ENCODE peak calls at places on chromosomes 7 and 10, in seven cellular contexts. Q, M, Y, R, H, Z and P are unnamed samples.

GRCh38 chr7:121937224-121937623 is 64.3 kb downstream of the PTPRZ1 start:
- DNase-seq in M (no peak), R (no peak), Y (no peak), Z (no peak), Q (no peak), H (no peak), P (no peak)

GRCh38 chr7:131284702-131285419 is 42.8 kb upstream of the MKLN1 start:
- DNase-seq in Z (peak), H (no peak), R (no peak), Y (peak), M (no peak), Q (no peak), P (no peak)

GRCh38 chr7:47497367-47498096 is 84.4 kb downstream of the TNS3 start:
- DNase-seq in Z (no peak), M (peak), R (no peak), Q (peak), H (no peak), Y (no peak), P (peak)

GRCh38 chr7:90445633-90446032 is 23.8 kb upstream of the PTTG1IP2 start:
- DNase-seq in Q (no peak), M (no peak), H (no peak), Z (no peak), Y (no peak), R (no peak), P (no peak)

GRCh38 chr7:74343281-74344127 is 54.3 kb downstream of the CLIP2 start:
- DNase-seq in Y (peak), M (no peak), H (peak), R (no peak), Z (peak), Q (no peak), P (no peak)

GRCh38 chr7:107922891-107923290 is 31.9 kb downstream of the DLD start:
- DNase-seq in Y (no peak), Q (no peak), H (no peak), R (no peak), M (no peak), Z (no peak), P (no peak)

GRCh38 chr7:261341-262250 is 28.4 kb upstream of the FOXL3 start:
- DNase-seq in M (no peak), Z (no peak), Q (no peak), R (no peak), H (no peak), Y (no peak), P (no peak)

GRCh38 chr7:128830231-128831177 is at the start of gene FLNC:
- DNase-seq in R (no peak), Z (peak), Q (no peak), M (no peak), H (peak), Y (peak), P (no peak)

GRCh38 chr10:99329238-99329890 is at the start of gene CNNM1:
- DNase-seq in H (peak), Y (no peak), R (peak), Q (no peak), M (no peak), Z (no peak), P (peak)

GRCh38 chr10:78802406-78802805 is 266.4 kb upstream of the ZMIZ1 start:
- DNase-seq in H (no peak), Z (no peak), Y (no peak), Q (no peak), M (no peak), R (no peak), P (no peak)

GRCh38 chr7:412313-412710 is 107.3 kb downstream of the PDGFA start:
- DNase-seq in H (no peak), M (no peak), Z (no peak), Y (no peak), Q (no peak), R (no peak), P (no peak)

GRCh38 chr10:114300036-114300645 is 61.1 kb downstream of the VWA2 start:
- DNase-seq in M (no peak), R (no peak), H (no peak), Z (no peak), Q (no peak), Y (no peak), P (no peak)

GRCh38 chr7:43763183-43763582 is 4.7 kb downstream of the BLVRA start:
- DNase-seq in Z (no peak), Y (no peak), M (no peak), R (no peak), Q (no peak), H (no peak), P (no peak)

GRCh38 chr10:75352650-75353049 is 48.9 kb downstream of the ZNF503 start:
- DNase-seq in H (peak), R (no peak), M (no peak), Q (no peak), Z (no peak), Y (peak), P (no peak)

GRCh38 chr10:63629363-63630084 is 108.3 kb downstream of the REEP3 start:
- DNase-seq in M (peak), R (peak), H (peak), Y (peak), Q (peak), Z (peak), P (peak)

GRCh38 chr10:14873090-14873760 is 5.4 kb upstream of the SUV39H2 start:
- DNase-seq in Z (peak), R (no peak), Q (no peak), M (peak), Y (peak), H (no peak), P (no peak)

GRCh38 chr7:140189917-140190316 is 13.1 kb upstream of the KDM7A start:
- DNase-seq in R (no peak), Z (no peak), Q (no peak), H (no peak), M (no peak), Y (no peak), P (no peak)

GRCh38 chr10:62043493-62043938 is 142.0 kb downstream of the ARID5B start:
- DNase-seq in H (no peak), Q (peak), M (peak), Z (peak), R (no peak), Y (peak), P (no peak)

GRCh38 chr7:7970113-7970619 is 1.6 kb downstream of the GLCCI1 start:
- DNase-seq in Z (no peak), M (no peak), Q (peak), H (no peak), R (no peak), Y (peak), P (no peak)

GRCh38 chr7:96388166-96388565 is 66.3 kb upstream of the SLC25A13 start:
- DNase-seq in R (no peak), Y (peak), H (no peak), Q (no peak), M (no peak), Z (peak), P (no peak)

GRCh38 chr7:98372993-98373392 is 27.9 kb downstream of the BAIAP2L1 start:
- DNase-seq in Y (peak), M (no peak), Z (peak), H (peak), R (no peak), Q (no peak), P (no peak)

GRCh38 chr10:116741391-116742351 is 695 bp downstream of the HSPA12A start:
- DNase-seq in R (no peak), H (peak), Y (no peak), M (no peak), Z (no peak), Q (no peak), P (no peak)

GRCh38 chr10:785539-786214 is 96.2 kb upstream of the DIP2C start:
- DNase-seq in R (no peak), Q (no peak), Y (no peak), H (no peak), Z (no peak), M (no peak), P (no peak)

GRCh38 chr7:129308047-129308446 is 83.2 kb downstream of the AHCYL2 start:
- DNase-seq in M (peak), Y (peak), Q (no peak), R (no peak), H (peak), Z (peak), P (no peak)

GRCh38 chr10:91604936-91605534 is 27.8 kb downstream of the PPP1R3C start:
- DNase-seq in Q (no peak), Y (peak), H (no peak), M (no peak), Z (peak), R (no peak), P (no peak)

GRCh38 chr10:91603173-91603572 is 29.7 kb downstream of the PPP1R3C start:
- DNase-seq in M (no peak), H (no peak), Q (no peak), R (no peak), Y (no peak), Z (no peak), P (no peak)

GRCh38 chr10:91605968-91606367 is 26.9 kb downstream of the PPP1R3C start:
- DNase-seq in Y (no peak), R (no peak), Q (no peak), H (no peak), Z (no peak), M (no peak), P (no peak)

GRCh38 chr10:91603931-91604331 is 28.9 kb downstream of the PPP1R3C start:
- DNase-seq in Z (peak), Y (peak), H (no peak), Q (no peak), M (no peak), R (no peak), P (no peak)

GRCh38 chr10:91604462-91604935 is 28.4 kb downstream of the PPP1R3C start:
- DNase-seq in M (no peak), Q (no peak), H (no peak), Z (no peak), R (no peak), Y (no peak), P (no peak)
- TF ChIP-seq CTCF in M (no peak), Q (no peak), H (no peak), Z (peak), R (peak), Y (peak), P (no peak)

GRCh38 chr10:35657621-35658020 is 15.5 kb upstream of the FZD8 start:
- DNase-seq in Q (no peak), M (no peak), R (no peak), H (no peak), Y (no peak), Z (no peak), P (no peak)
- TF ChIP-seq CTCF in Q (no peak), M (no peak), R (no peak), H (no peak), Y (no peak), Z (no peak), P (no peak)

DNA sequence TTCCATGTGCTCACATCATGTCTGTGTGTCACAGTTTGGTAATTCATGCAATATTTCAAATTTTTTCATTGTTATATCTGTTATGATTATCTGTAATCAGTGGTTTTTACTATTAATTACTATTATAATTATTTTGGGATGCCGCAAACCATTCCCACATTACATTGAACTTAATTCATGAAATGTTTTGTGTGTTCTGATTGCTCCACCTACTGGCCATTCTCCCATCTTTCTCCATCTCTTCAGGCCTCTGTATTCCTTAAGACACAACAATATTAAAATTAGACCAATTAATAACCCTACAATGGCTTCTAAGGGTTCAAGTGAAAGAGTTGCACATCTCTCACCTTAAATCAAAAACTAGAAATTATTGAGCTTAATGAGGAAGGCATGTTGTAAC is 398.5 kb downstream of the PCDH15 start:
- DNase-seq in H (no peak), R (no peak), Q (peak), Y (peak), M (peak), Z (no peak), P (no peak)
- TF ChIP-seq CTCF in H (peak), R (peak), Q (peak), Y (peak), M (peak), Z (no peak), P (peak)

GRCh38 chr7:101817031-101817929 is at the start of gene CUX1:
- DNase-seq in H (peak), Q (peak), R (peak), Z (no peak), Y (no peak), M (peak), P (peak)
- TF ChIP-seq CTCF in H (no peak), Q (no peak), R (no peak), Z (peak), Y (no peak), M (no peak), P (no peak)